ENCODE peak calls at places on chromosome 21, in six cellular contexts. One of them, this sample, is unnamed.

GRCh38 chr21:34282223-34282622 is 81.6 kb upstream of the KCNE2 start:
- DNase-seq in hepatocyte: no peak
- DNase-seq in foreskin fibroblast: peak; percentile 9
- DNase-seq in astrocyte of the spinal cord: no peak
- DNase-seq in psoas muscle: no peak
- DNase-seq in thoracic aorta: no peak
- DNase-seq in this sample: no peak

GRCh38 chr21:16468191-16468590 is 738.4 kb downstream of the USP25 start:
- DNase-seq in thoracic aorta: no peak
- DNase-seq in astrocyte of the spinal cord: no peak
- DNase-seq in psoas muscle: no peak
- DNase-seq in hepatocyte: no peak
- DNase-seq in foreskin fibroblast: peak; percentile 23
- DNase-seq in this sample: no peak

GRCh38 chr21:40841524-40842196 is 5.3 kb downstream of the DSCAM start:
- DNase-seq in psoas muscle: no peak
- DNase-seq in astrocyte of the spinal cord: peak; percentile 30
- DNase-seq in hepatocyte: peak; percentile 86
- DNase-seq in foreskin fibroblast: no peak
- DNase-seq in thoracic aorta: no peak
- DNase-seq in this sample: no peak

GRCh38 chr21:35011681-35012080 is 37.4 kb downstream of the RUNX1 start:
- DNase-seq in astrocyte of the spinal cord: peak; percentile 69
- DNase-seq in psoas muscle: no peak
- DNase-seq in foreskin fibroblast: no peak
- DNase-seq in thoracic aorta: no peak
- DNase-seq in hepatocyte: no peak
- DNase-seq in this sample: no peak

GRCh38 chr21:37532868-37533780 is 166.6 kb downstream of the DYRK1A start:
- DNase-seq in hepatocyte: peak; percentile 52
- DNase-seq in psoas muscle: no peak
- DNase-seq in astrocyte of the spinal cord: peak; percentile 38
- DNase-seq in foreskin fibroblast: no peak
- DNase-seq in thoracic aorta: no peak
- DNase-seq in this sample: no peak

GRCh38 chr21:29725025-29725736 is 214.6 kb downstream of the GRIK1 start:
- DNase-seq in thoracic aorta: no peak
- DNase-seq in psoas muscle: no peak
- DNase-seq in foreskin fibroblast: no peak
- DNase-seq in hepatocyte: peak; percentile 31
- DNase-seq in astrocyte of the spinal cord: no peak
- DNase-seq in this sample: no peak

GRCh38 chr21:36079671-36080070 is 9.8 kb downstream of the CBR1 start:
- DNase-seq in foreskin fibroblast: no peak
- DNase-seq in astrocyte of the spinal cord: no peak
- DNase-seq in hepatocyte: no peak
- DNase-seq in thoracic aorta: no peak
- DNase-seq in psoas muscle: no peak
- DNase-seq in this sample: no peak

GRCh38 chr21:37489553-37489952 is 123.0 kb downstream of the DYRK1A start:
- DNase-seq in hepatocyte: no peak
- DNase-seq in astrocyte of the spinal cord: peak; percentile 5
- DNase-seq in foreskin fibroblast: no peak
- DNase-seq in thoracic aorta: no peak
- DNase-seq in psoas muscle: no peak
- DNase-seq in this sample: no peak

GRCh38 chr21:18275740-18276139 is 31.1 kb downstream of the CHODL start:
- DNase-seq in foreskin fibroblast: no peak
- DNase-seq in psoas muscle: no peak
- DNase-seq in hepatocyte: no peak
- DNase-seq in thoracic aorta: no peak
- DNase-seq in astrocyte of the spinal cord: no peak
- DNase-seq in this sample: no peak

GRCh38 chr21:38505654-38506523 is 7.6 kb upstream of the ERG start:
- DNase-seq in astrocyte of the spinal cord: peak; percentile 78
- DNase-seq in thoracic aorta: no peak
- DNase-seq in foreskin fibroblast: peak; percentile 53
- DNase-seq in psoas muscle: no peak
- DNase-seq in hepatocyte: peak; percentile 78
- DNase-seq in this sample: peak; percentile 33

GRCh38 chr21:19781881-19782652 is 1216.1 kb upstream of the NCAM2 start:
- DNase-seq in astrocyte of the spinal cord: no peak
- DNase-seq in thoracic aorta: no peak
- DNase-seq in psoas muscle: no peak
- DNase-seq in hepatocyte: no peak
- DNase-seq in foreskin fibroblast: no peak
- DNase-seq in this sample: no peak

GRCh38 chr21:40160911-40161310 is 293.7 kb downstream of the PCP4 start:
- DNase-seq in astrocyte of the spinal cord: no peak
- DNase-seq in hepatocyte: no peak
- DNase-seq in thoracic aorta: no peak
- DNase-seq in foreskin fibroblast: no peak
- DNase-seq in psoas muscle: no peak
- DNase-seq in this sample: no peak

GRCh38 chr21:39633770-39634181 is 21.0 kb downstream of the B3GALT5 start:
- DNase-seq in thoracic aorta: no peak
- DNase-seq in astrocyte of the spinal cord: peak; percentile 94
- DNase-seq in foreskin fibroblast: peak; percentile 94
- DNase-seq in psoas muscle: no peak
- DNase-seq in hepatocyte: peak; percentile 61
- DNase-seq in this sample: peak; percentile 90

GRCh38 chr21:31903896-31904295 is 31.1 kb downstream of the HUNK start:
- DNase-seq in hepatocyte: no peak
- DNase-seq in astrocyte of the spinal cord: no peak
- DNase-seq in foreskin fibroblast: no peak
- DNase-seq in psoas muscle: no peak
- DNase-seq in thoracic aorta: no peak
- DNase-seq in this sample: no peak

GRCh38 chr21:32412162-32412997 is at the start of gene EVA1C:
- DNase-seq in thoracic aorta: no peak
- DNase-seq in psoas muscle: peak; percentile 74
- DNase-seq in hepatocyte: peak; percentile 55
- DNase-seq in astrocyte of the spinal cord: peak; percentile 19
- DNase-seq in foreskin fibroblast: peak; percentile 43
- DNase-seq in this sample: no peak

GRCh38 chr21:17513214-17514123 is 626 bp downstream of the CXADR start:
- DNase-seq in psoas muscle: no peak
- DNase-seq in foreskin fibroblast: no peak
- DNase-seq in thoracic aorta: no peak
- DNase-seq in astrocyte of the spinal cord: peak; percentile 55
- DNase-seq in hepatocyte: peak; percentile 60
- DNase-seq in this sample: no peak

GRCh38 chr21:40315647-40316046 is 448.4 kb downstream of the PCP4 start:
- DNase-seq in foreskin fibroblast: no peak
- DNase-seq in thoracic aorta: no peak
- DNase-seq in psoas muscle: no peak
- DNase-seq in hepatocyte: no peak
- DNase-seq in astrocyte of the spinal cord: no peak
- DNase-seq in this sample: no peak

GRCh38 chr21:14435423-14435822 is 52.5 kb upstream of the HSPA13 start:
- DNase-seq in foreskin fibroblast: no peak
- DNase-seq in thoracic aorta: no peak
- DNase-seq in psoas muscle: no peak
- DNase-seq in hepatocyte: no peak
- DNase-seq in astrocyte of the spinal cord: no peak
- DNase-seq in this sample: no peak

DNA sequence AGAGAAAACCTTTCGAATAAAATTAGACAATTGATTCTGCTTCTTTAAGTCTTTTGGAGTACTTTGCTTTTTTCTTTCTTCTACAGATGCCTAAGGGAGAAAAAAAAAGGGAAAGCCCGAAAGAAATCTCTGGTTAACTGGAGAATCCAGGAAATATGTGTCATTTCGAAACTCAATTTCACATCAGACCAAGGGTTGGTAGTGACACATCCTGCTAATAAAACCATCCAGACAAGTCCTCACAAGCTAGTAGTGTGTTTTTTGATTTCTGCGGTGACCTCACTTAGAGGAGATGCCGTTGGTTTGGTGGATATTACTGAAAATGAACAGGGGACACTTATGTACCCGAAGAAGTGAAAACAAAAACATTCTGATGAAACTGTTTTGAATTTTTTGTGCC is 726.5 kb upstream of the ADAMTS5 start:
- DNase-seq in astrocyte of the spinal cord: peak; percentile 32
- DNase-seq in psoas muscle: no peak
- DNase-seq in hepatocyte: no peak
- DNase-seq in foreskin fibroblast: peak; percentile 80
- DNase-seq in thoracic aorta: no peak
- DNase-seq in this sample: no peak
- H3K4me3 ChIP-seq in astrocyte of the spinal cord: no peak overlapping the region
- H3K4me3 ChIP-seq in psoas muscle: no peak overlapping the region
- H3K4me3 ChIP-seq in hepatocyte: no peak overlapping the region
- H3K4me3 ChIP-seq in foreskin fibroblast: no peak overlapping the region
- H3K4me3 ChIP-seq in thoracic aorta: no peak overlapping the region
- H3K4me3 ChIP-seq in this sample: no peak overlapping the region

DNA sequence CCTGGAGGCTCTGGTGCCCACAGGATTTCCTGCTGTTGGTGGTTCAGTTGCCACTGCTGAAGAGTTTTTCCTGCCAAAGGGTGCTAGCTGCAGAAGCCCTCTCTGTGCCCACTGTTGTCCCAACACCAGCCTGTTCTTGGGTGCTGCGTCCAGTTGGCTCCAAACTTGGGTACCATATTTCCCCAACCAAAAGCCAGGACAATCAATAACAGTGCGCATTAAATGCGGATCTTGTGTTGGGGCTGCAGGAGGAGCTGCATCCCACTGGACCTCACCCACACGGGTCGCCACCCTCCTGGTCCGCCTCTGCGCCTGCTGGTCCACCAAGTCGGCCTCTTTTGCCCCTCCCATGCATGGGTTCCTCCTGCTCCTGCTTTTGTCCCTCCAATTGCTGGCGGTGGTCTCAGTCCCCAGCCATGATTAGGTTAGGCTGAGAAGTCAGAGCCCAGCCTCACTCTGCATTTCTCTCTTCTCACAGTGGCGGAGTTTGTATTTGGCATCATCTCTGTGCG is 9.8 kb downstream of the ABCG1 start:
- DNase-seq in hepatocyte: no peak
- DNase-seq in astrocyte of the spinal cord: no peak
- DNase-seq in psoas muscle: no peak
- DNase-seq in foreskin fibroblast: no peak
- DNase-seq in thoracic aorta: no peak
- DNase-seq in this sample: no peak
- H3K4me3 ChIP-seq in hepatocyte: no peak overlapping the region
- H3K4me3 ChIP-seq in astrocyte of the spinal cord: no peak overlapping the region
- H3K4me3 ChIP-seq in psoas muscle: no peak overlapping the region
- H3K4me3 ChIP-seq in foreskin fibroblast: no peak overlapping the region
- H3K4me3 ChIP-seq in thoracic aorta: no peak overlapping the region
- H3K4me3 ChIP-seq in this sample: no peak overlapping the region

DNA sequence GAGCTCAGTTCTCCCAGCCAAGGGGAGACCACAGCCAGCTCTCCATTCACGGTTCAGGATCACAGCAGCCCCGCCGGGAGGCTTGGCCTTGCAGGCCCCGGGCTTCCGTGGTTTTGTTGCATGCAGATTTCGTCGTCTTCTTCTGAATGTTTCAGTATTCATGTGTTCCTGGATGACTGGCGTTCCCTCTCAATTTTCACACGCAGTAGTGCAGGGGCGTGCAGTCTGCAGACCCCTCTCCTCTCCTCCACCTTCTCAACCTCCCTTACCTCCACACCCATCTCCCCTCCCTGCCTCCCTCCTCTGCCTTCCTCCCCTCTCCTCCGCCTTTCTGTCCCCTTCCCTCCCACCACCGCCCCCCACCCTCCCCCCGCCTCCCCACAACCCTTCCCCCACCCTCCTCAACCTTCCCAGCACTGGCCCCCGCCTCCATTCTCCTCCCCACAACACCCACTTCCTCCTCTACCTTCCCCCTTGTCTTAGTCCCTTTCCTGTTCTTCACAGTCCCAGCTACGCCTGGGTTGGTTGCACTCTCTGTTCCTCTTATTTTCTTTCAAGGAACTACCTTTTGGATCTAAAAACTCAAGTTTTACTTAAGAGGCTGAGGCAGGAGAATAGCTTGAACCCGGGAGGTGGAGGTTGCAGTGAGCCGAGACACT is 8.4 kb upstream of the SLC19A1 start:
- DNase-seq in hepatocyte: no peak
- DNase-seq in astrocyte of the spinal cord: no peak
- DNase-seq in thoracic aorta: no peak
- DNase-seq in psoas muscle: no peak
- DNase-seq in foreskin fibroblast: no peak
- DNase-seq in this sample: no peak
- H3K4me3 ChIP-seq in hepatocyte: no peak overlapping the region
- H3K4me3 ChIP-seq in astrocyte of the spinal cord: no peak overlapping the region
- H3K4me3 ChIP-seq in thoracic aorta: no peak overlapping the region
- H3K4me3 ChIP-seq in psoas muscle: no peak overlapping the region
- H3K4me3 ChIP-seq in foreskin fibroblast: no peak overlapping the region
- H3K4me3 ChIP-seq in this sample: no peak overlapping the region

DNA sequence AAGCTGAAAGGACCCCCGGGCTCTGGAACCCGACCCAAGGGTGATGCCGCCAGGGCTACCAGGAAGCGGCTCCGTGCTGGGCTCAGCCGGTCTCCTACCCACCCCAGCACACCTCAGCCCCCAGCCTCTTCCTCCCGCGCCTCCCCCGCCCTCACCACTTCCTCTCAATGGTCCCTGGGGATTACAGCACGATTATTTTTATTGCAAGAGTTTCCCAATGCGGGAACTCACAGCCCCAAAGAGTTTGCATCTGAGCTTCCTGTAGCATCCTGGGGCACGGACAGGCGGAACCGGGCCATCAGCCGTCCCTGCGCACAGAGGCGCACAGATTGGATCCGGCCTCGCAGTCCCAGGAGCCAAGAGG is 8.7 kb upstream of the SLX9 start:
- DNase-seq in hepatocyte: no peak
- DNase-seq in astrocyte of the spinal cord: no peak
- DNase-seq in psoas muscle: peak; percentile 42
- DNase-seq in foreskin fibroblast: no peak
- DNase-seq in thoracic aorta: no peak
- DNase-seq in this sample: no peak
- H3K4me3 ChIP-seq in hepatocyte: no peak overlapping the region
- H3K4me3 ChIP-seq in astrocyte of the spinal cord: no peak overlapping the region
- H3K4me3 ChIP-seq in psoas muscle: peak overlapping the region; percentile 63
- H3K4me3 ChIP-seq in foreskin fibroblast: no peak overlapping the region
- H3K4me3 ChIP-seq in thoracic aorta: peak overlapping the region; percentile 66
- H3K4me3 ChIP-seq in this sample: no peak overlapping the region

GRCh38 chr21:24583473-24583872 is 1023.8 kb downstream of the MRPL39 start:
- DNase-seq in foreskin fibroblast: no peak
- DNase-seq in psoas muscle: no peak
- DNase-seq in astrocyte of the spinal cord: no peak
- DNase-seq in thoracic aorta: no peak
- DNase-seq in hepatocyte: no peak
- DNase-seq in this sample: no peak
- H3K4me3 ChIP-seq in foreskin fibroblast: no peak overlapping the region
- H3K4me3 ChIP-seq in psoas muscle: no peak overlapping the region
- H3K4me3 ChIP-seq in astrocyte of the spinal cord: no peak overlapping the region
- H3K4me3 ChIP-seq in thoracic aorta: no peak overlapping the region
- H3K4me3 ChIP-seq in hepatocyte: no peak overlapping the region
- H3K4me3 ChIP-seq in this sample: no peak overlapping the region